ENCODE peak calls at places on chromosomes 16 and 17, in nine cellular contexts. X, U, F, S, W, N, H, A and G are unnamed samples.

GRCh38 chr17:45218895-45219661 is 2.6 kb upstream of the FMNL1 start:
- DNase-seq in X (peak; percentile 87), U (peak; percentile 74), F (peak; percentile 85), S (peak; percentile 87), W (peak; percentile 86), N (peak; percentile 48), H (peak; percentile 90), A (peak; percentile 87), G (peak; percentile 89)

GRCh38 chr17:1997587-1998425 is 27.3 kb downstream of the RTN4RL1 start:
- DNase-seq in X (peak; percentile 58), U (no peak), F (peak; percentile 81), S (peak; percentile 70), W (peak; percentile 78), N (no peak), H (no peak), A (no peak), G (peak; percentile 89)

GRCh38 chr17:40632206-40632605 is 15.4 kb downstream of the SMARCE1 start:
- DNase-seq in X (no peak), U (no peak), F (no peak), S (no peak), W (no peak), N (no peak), H (no peak), A (no peak), G (no peak)

GRCh38 chr17:5055543-5055942 is 20.3 kb upstream of the SLC52A1 start:
- DNase-seq in X (no peak), U (no peak), F (no peak), S (no peak), W (no peak), N (no peak), H (no peak), A (no peak), G (peak; percentile 55)

GRCh38 chr17:65055708-65056638 is 567 bp downstream of the GNA13 start:
- DNase-seq in X (peak; percentile 84), U (peak; percentile 39), F (peak; percentile 73), S (peak; percentile 80), W (peak; percentile 43), N (peak; percentile 50), H (peak; percentile 88), A (peak; percentile 64), G (peak; percentile 69)

GRCh38 chr16:80466024-80466986 is 74.5 kb upstream of the DYNLRB2 start:
- DNase-seq in X (peak; percentile 59), U (peak; percentile 56), F (peak; percentile 62), S (peak; percentile 48), W (peak; percentile 93), N (peak; percentile 15), H (peak; percentile 74), A (peak; percentile 57), G (peak; percentile 86)

GRCh38 chr17:11598274-11599221 is at the start of gene DNAH9:
- DNase-seq in X (peak; percentile 90), U (no peak), F (peak; percentile 62), S (peak; percentile 97), W (peak; percentile 99), N (peak; percentile 6), H (peak; percentile 97), A (peak; percentile 95), G (peak; percentile 92)

GRCh38 chr16:87784812-87785211 is 19.0 kb upstream of the KLHDC4 start:
- DNase-seq in X (no peak), U (no peak), F (no peak), S (no peak), W (peak; percentile 22), N (peak; percentile 60), H (no peak), A (no peak), G (no peak)

GRCh38 chr17:38844261-38844757 is 9.2 kb downstream of the RPL23 start:
- DNase-seq in X (no peak), U (peak; percentile 89), F (no peak), S (no peak), W (no peak), N (no peak), H (no peak), A (no peak), G (no peak)

GRCh38 chr16:69741951-69742904 is 12.5 kb downstream of the NOB1 start:
- DNase-seq in X (peak; percentile 69), U (no peak), F (no peak), S (peak; percentile 74), W (no peak), N (no peak), H (peak; percentile 88), A (peak; percentile 82), G (no peak)

GRCh38 chr16:84040823-84041391 is 1.7 kb downstream of the SLC38A8 start:
- DNase-seq in X (no peak), U (no peak), F (no peak), S (peak; percentile 28), W (peak; percentile 39), N (peak; percentile 51), H (no peak), A (no peak), G (no peak)

GRCh38 chr16:72191551-72191950 is 19.6 kb upstream of the PMFBP1 start:
- DNase-seq in X (no peak), U (no peak), F (no peak), S (no peak), W (no peak), N (no peak), H (no peak), A (no peak), G (no peak)

GRCh38 chr17:14019186-14019956 is 49.9 kb upstream of the COX10 start:
- DNase-seq in X (no peak), U (no peak), F (no peak), S (no peak), W (no peak), N (peak; percentile 71), H (no peak), A (no peak), G (no peak)

GRCh38 chr17:81401727-81402529 is 6.7 kb downstream of the BAHCC1 start:
- DNase-seq in X (no peak), U (no peak), F (peak; percentile 69), S (no peak), W (peak; percentile 69), N (no peak), H (no peak), A (peak; percentile 69), G (peak; percentile 90)

GRCh38 chr17:39484178-39484577 is 22.9 kb downstream of the CDK12 start:
- DNase-seq in X (no peak), U (no peak), F (no peak), S (no peak), W (no peak), N (no peak), H (no peak), A (no peak), G (no peak)

GRCh38 chr16:74296120-74296464 is 522 bp upstream of the PSMD7 start:
- DNase-seq in X (no peak), U (no peak), F (no peak), S (no peak), W (no peak), N (no peak), H (no peak), A (no peak), G (no peak)

GRCh38 chr16:2473425-2473926 is 1.5 kb upstream of the TBC1D24 start:
- DNase-seq in X (no peak), U (no peak), F (peak; percentile 31), S (no peak), W (peak; percentile 38), N (no peak), H (no peak), A (no peak), G (peak; percentile 87)
- H3K4me3 ChIP-seq in X (no peak overlapping the region), U (no peak overlapping the region), F (peak overlapping the region; percentile 98), S (peak overlapping the region; percentile 84), W (peak overlapping the region; percentile 97), N (no peak overlapping the region), H (peak overlapping the region; percentile 88), A (peak overlapping the region; percentile 83), G (peak overlapping the region; percentile 73)

DNA sequence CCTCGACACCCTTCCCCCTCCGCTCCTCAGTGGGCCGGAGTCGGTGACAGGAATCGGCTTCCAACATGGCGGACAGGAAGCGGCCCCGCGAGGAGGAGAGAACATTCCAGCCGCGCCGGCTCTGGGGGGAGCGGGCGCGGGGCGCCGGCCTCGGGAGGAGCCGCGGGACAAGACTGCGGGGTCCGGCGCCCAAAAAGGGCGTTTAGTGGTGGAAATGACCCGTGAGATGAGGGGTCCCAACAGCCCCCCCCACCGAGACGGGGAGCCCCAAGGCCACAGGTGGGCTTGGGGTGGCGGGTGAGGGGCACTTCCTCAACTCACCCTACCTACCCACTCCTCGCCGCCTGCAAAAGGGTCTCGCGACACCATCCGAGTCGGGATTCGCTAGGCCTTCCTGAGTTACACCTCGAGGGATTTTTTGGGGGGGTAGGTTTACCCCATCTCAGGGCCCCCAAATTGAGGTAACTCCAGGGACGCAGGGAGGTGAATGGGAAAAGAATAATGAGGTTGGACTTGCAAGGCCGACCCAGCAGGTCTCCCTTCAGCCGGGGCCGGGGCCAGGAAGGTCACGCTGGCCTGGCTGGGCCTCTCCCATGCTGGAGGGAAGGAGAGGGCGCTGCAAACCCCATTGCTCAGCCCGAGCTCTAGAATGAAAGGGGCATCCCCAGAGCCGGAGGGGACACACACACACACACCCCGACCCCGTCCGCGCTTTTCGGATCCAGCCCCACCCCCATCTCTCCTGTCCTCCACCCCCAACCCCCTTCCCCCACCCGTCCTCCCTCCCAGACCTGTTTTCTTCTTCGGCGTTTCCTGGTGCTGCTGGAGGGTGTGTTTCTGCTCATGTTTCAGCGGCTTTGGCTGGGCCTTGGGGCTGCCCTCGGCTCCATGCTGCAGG is 707 bp downstream of the NUFIP2 start:
- DNase-seq in X (peak; percentile 80), U (peak; percentile 44), F (peak; percentile 67), S (peak; percentile 80), W (peak; percentile 86), N (peak; percentile 16), H (peak; percentile 82), A (peak; percentile 70), G (peak; percentile 77)
- H3K4me3 ChIP-seq in X (peak overlapping the region; percentile 100), U (peak overlapping the region; percentile 90), F (peak overlapping the region; percentile 72), S (peak overlapping the region; percentile 98), W (peak overlapping the region; percentile 89), N (peak overlapping the region; percentile 95), H (peak overlapping the region; percentile 97), A (peak overlapping the region; percentile 94), G (peak overlapping the region; percentile 89)

GRCh38 chr17:15334266-15334665 is 7.1 kb downstream of the TEKT3 start:
- DNase-seq in X (no peak), U (no peak), F (peak; percentile 30), S (no peak), W (no peak), N (no peak), H (no peak), A (no peak), G (no peak)

GRCh38 chr17:15335446-15335845 is 6.0 kb downstream of the TEKT3 start:
- DNase-seq in X (no peak), U (no peak), F (no peak), S (no peak), W (no peak), N (no peak), H (no peak), A (no peak), G (no peak)

DNA sequence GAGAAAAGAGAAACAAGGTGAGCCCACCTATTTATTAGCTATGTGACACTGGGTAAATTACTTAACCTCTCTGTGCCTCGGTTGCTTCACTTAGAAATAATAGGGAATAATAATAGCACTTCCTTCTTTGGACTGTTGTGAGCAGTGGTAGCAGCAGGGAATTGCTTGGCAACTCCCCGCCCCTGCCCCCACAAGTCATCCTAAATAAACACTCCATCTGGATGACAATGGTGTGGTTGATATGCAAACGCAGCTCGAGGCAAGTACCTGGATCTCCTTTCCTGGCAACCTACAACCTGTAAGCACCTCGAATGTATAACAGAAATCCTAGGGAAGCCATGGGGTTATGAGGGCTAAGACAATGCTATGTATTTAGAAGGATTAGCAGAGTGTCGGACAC is 9.1 kb downstream of the TEKT3 start:
- DNase-seq in X (no peak), U (no peak), F (no peak), S (no peak), W (no peak), N (no peak), H (no peak), A (no peak), G (peak; percentile 81)
- H3K4me3 ChIP-seq in X (no peak overlapping the region), U (no peak overlapping the region), F (no peak overlapping the region), S (no peak overlapping the region), W (no peak overlapping the region), N (no peak overlapping the region), H (no peak overlapping the region), A (no peak overlapping the region), G (no peak overlapping the region)

GRCh38 chr16:86673090-86673955 is 95.0 kb downstream of the FOXL1 start:
- DNase-seq in X (no peak), U (no peak), F (no peak), S (no peak), W (no peak), N (no peak), H (no peak), A (no peak), G (no peak)
- H3K4me3 ChIP-seq in X (no peak overlapping the region), U (no peak overlapping the region), F (no peak overlapping the region), S (no peak overlapping the region), W (no peak overlapping the region), N (no peak overlapping the region), H (no peak overlapping the region), A (no peak overlapping the region), G (no peak overlapping the region)